ENCODE peak calls at places on chromosomes 13 and 19, in five cellular contexts. W, S, Y, I and C are unnamed samples.

GRCh38 chr13:32940601-32941000 is 75.6 kb upstream of the KL start:
- DNase-seq in W (no peak), Y (peak; percentile 56), S (peak; percentile 69), I (no peak), C (no peak)

GRCh38 chr13:112506046-112506445 is 81.9 kb downstream of the TUBGCP3 start:
- DNase-seq in W (no peak), S (no peak), I (no peak), Y (no peak), C (peak; percentile 22)

GRCh38 chr19:28394705-28395104 is 818.2 kb downstream of the UQCRFS1 start:
- DNase-seq in S (no peak), I (no peak), Y (no peak), W (no peak), C (no peak)

GRCh38 chr13:35266412-35266811 is 210.1 kb downstream of the MAB21L1 start:
- DNase-seq in S (no peak), I (no peak), Y (no peak), W (no peak), C (no peak)

GRCh38 chr19:35756373-35757230 is at the start of gene HSPB6:
- DNase-seq in I (peak; percentile 47), S (no peak), Y (peak; percentile 72), W (no peak), C (no peak)

GRCh38 chr13:99295488-99296252 is 11.5 kb downstream of the GPR183 start:
- DNase-seq in Y (no peak), S (no peak), I (no peak), W (no peak), C (no peak)

GRCh38 chr19:45477713-45478453 is 10.1 kb downstream of the FOSB start:
- DNase-seq in S (peak; percentile 95), W (no peak), I (no peak), Y (no peak), C (no peak)

GRCh38 chr13:31835932-31836331 is 96.6 kb downstream of the RXFP2 start:
- DNase-seq in S (peak; percentile 46), W (no peak), Y (peak; percentile 59), I (no peak), C (peak; percentile 64)

GRCh38 chr19:13382633-13382938 is 123.7 kb downstream of the CACNA1A start:
- DNase-seq in I (no peak), S (no peak), Y (no peak), W (no peak), C (no peak)

GRCh38 chr13:113474179-113474578 is 16.3 kb downstream of the DCUN1D2 start:
- DNase-seq in S (no peak), Y (peak; percentile 91), W (no peak), I (no peak), C (peak; percentile 23)